ENCODE peak calls at places on chromosomes 12 and 14, in five cellular contexts. One of them, this sample, is unnamed.

GRCh38 chr12:95996034-95996658 is at the start of gene HAL:
- DNase-seq in choroid plexus epithelial cell: no peak
- DNase-seq in stimulated activated CD4-positive, alpha-beta T cell treated with anti-CD3 and anti-CD28 coated beads, Interleukin-15, amount 100 ng/mL, for 1 hour: no peak
- DNase-seq in Caco-2: peak
- DNase-seq in NCI-H1092 treated with DMSO at 0.1 percent for 48 hours: no peak
- DNase-seq in this sample: no peak

GRCh38 chr12:12717586-12718381 is 616 bp downstream of the CDKN1B start:
- DNase-seq in choroid plexus epithelial cell: peak
- DNase-seq in stimulated activated CD4-positive, alpha-beta T cell treated with anti-CD3 and anti-CD28 coated beads, Interleukin-15, amount 100 ng/mL, for 1 hour: no peak
- DNase-seq in Caco-2: peak
- DNase-seq in NCI-H1092 treated with DMSO at 0.1 percent for 48 hours: peak
- DNase-seq in this sample: peak

GRCh38 chr14:47919994-47920393 is 244.6 kb upstream of the MDGA2 start:
- DNase-seq in choroid plexus epithelial cell: no peak
- DNase-seq in stimulated activated CD4-positive, alpha-beta T cell treated with anti-CD3 and anti-CD28 coated beads, Interleukin-15, amount 100 ng/mL, for 1 hour: no peak
- DNase-seq in Caco-2: no peak
- DNase-seq in NCI-H1092 treated with DMSO at 0.1 percent for 48 hours: no peak
- DNase-seq in this sample: no peak

GRCh38 chr12:70756791-70757190 is 119.6 kb upstream of the PTPRB start:
- DNase-seq in choroid plexus epithelial cell: no peak
- DNase-seq in stimulated activated CD4-positive, alpha-beta T cell treated with anti-CD3 and anti-CD28 coated beads, Interleukin-15, amount 100 ng/mL, for 1 hour: no peak
- DNase-seq in Caco-2: no peak
- DNase-seq in NCI-H1092 treated with DMSO at 0.1 percent for 48 hours: peak
- DNase-seq in this sample: no peak

GRCh38 chr14:24078146-24078545 is 6.8 kb downstream of the CPNE6 start:
- DNase-seq in choroid plexus epithelial cell: no peak
- DNase-seq in stimulated activated CD4-positive, alpha-beta T cell treated with anti-CD3 and anti-CD28 coated beads, Interleukin-15, amount 100 ng/mL, for 1 hour: no peak
- DNase-seq in Caco-2: no peak
- DNase-seq in NCI-H1092 treated with DMSO at 0.1 percent for 48 hours: peak
- DNase-seq in this sample: no peak

GRCh38 chr12:104665296-104665695 is 208.5 kb downstream of the CHST11 start:
- DNase-seq in choroid plexus epithelial cell: no peak
- DNase-seq in stimulated activated CD4-positive, alpha-beta T cell treated with anti-CD3 and anti-CD28 coated beads, Interleukin-15, amount 100 ng/mL, for 1 hour: no peak
- DNase-seq in Caco-2: no peak
- DNase-seq in NCI-H1092 treated with DMSO at 0.1 percent for 48 hours: no peak
- DNase-seq in this sample: no peak

GRCh38 chr12:123049398-123050250 is 69.1 kb downstream of the ARL6IP4 start:
- DNase-seq in choroid plexus epithelial cell: peak
- DNase-seq in stimulated activated CD4-positive, alpha-beta T cell treated with anti-CD3 and anti-CD28 coated beads, Interleukin-15, amount 100 ng/mL, for 1 hour: no peak
- DNase-seq in Caco-2: no peak
- DNase-seq in NCI-H1092 treated with DMSO at 0.1 percent for 48 hours: no peak
- DNase-seq in this sample: no peak

GRCh38 chr12:38156497-38157245 is 159.9 kb upstream of the ALG10B start:
- DNase-seq in choroid plexus epithelial cell: no peak
- DNase-seq in stimulated activated CD4-positive, alpha-beta T cell treated with anti-CD3 and anti-CD28 coated beads, Interleukin-15, amount 100 ng/mL, for 1 hour: no peak
- DNase-seq in Caco-2: no peak
- DNase-seq in NCI-H1092 treated with DMSO at 0.1 percent for 48 hours: no peak
- DNase-seq in this sample: no peak

GRCh38 chr12:70660620-70661219 is 23.5 kb upstream of the PTPRB start:
- DNase-seq in choroid plexus epithelial cell: peak
- DNase-seq in stimulated activated CD4-positive, alpha-beta T cell treated with anti-CD3 and anti-CD28 coated beads, Interleukin-15, amount 100 ng/mL, for 1 hour: no peak
- DNase-seq in Caco-2: no peak
- DNase-seq in NCI-H1092 treated with DMSO at 0.1 percent for 48 hours: no peak
- DNase-seq in this sample: peak

GRCh38 chr14:76776306-76777251 is 15.3 kb downstream of the VASH1 start:
- DNase-seq in choroid plexus epithelial cell: peak
- DNase-seq in stimulated activated CD4-positive, alpha-beta T cell treated with anti-CD3 and anti-CD28 coated beads, Interleukin-15, amount 100 ng/mL, for 1 hour: no peak
- DNase-seq in Caco-2: peak
- DNase-seq in NCI-H1092 treated with DMSO at 0.1 percent for 48 hours: no peak
- DNase-seq in this sample: peak

GRCh38 chr12:20423557-20423956 is 55.2 kb downstream of the PDE3A start:
- DNase-seq in choroid plexus epithelial cell: no peak
- DNase-seq in stimulated activated CD4-positive, alpha-beta T cell treated with anti-CD3 and anti-CD28 coated beads, Interleukin-15, amount 100 ng/mL, for 1 hour: no peak
- DNase-seq in Caco-2: no peak
- DNase-seq in NCI-H1092 treated with DMSO at 0.1 percent for 48 hours: no peak
- DNase-seq in this sample: no peak

GRCh38 chr12:18864900-18865561 is 127.1 kb downstream of the CAPZA3 start:
- DNase-seq in choroid plexus epithelial cell: peak
- DNase-seq in stimulated activated CD4-positive, alpha-beta T cell treated with anti-CD3 and anti-CD28 coated beads, Interleukin-15, amount 100 ng/mL, for 1 hour: no peak
- DNase-seq in Caco-2: no peak
- DNase-seq in NCI-H1092 treated with DMSO at 0.1 percent for 48 hours: no peak
- DNase-seq in this sample: no peak

GRCh38 chr14:68584786-68585185 is 208.1 kb downstream of the ZFP36L1 start:
- DNase-seq in choroid plexus epithelial cell: no peak
- DNase-seq in stimulated activated CD4-positive, alpha-beta T cell treated with anti-CD3 and anti-CD28 coated beads, Interleukin-15, amount 100 ng/mL, for 1 hour: no peak
- DNase-seq in Caco-2: no peak
- DNase-seq in NCI-H1092 treated with DMSO at 0.1 percent for 48 hours: peak
- DNase-seq in this sample: no peak

GRCh38 chr12:86376052-86376451 is 119.9 kb upstream of the MGAT4C start:
- DNase-seq in choroid plexus epithelial cell: peak
- DNase-seq in stimulated activated CD4-positive, alpha-beta T cell treated with anti-CD3 and anti-CD28 coated beads, Interleukin-15, amount 100 ng/mL, for 1 hour: no peak
- DNase-seq in Caco-2: peak
- DNase-seq in NCI-H1092 treated with DMSO at 0.1 percent for 48 hours: no peak
- DNase-seq in this sample: peak

GRCh38 chr12:14954269-14954668 is 7.1 kb downstream of the ARHGDIB start:
- DNase-seq in choroid plexus epithelial cell: no peak
- DNase-seq in stimulated activated CD4-positive, alpha-beta T cell treated with anti-CD3 and anti-CD28 coated beads, Interleukin-15, amount 100 ng/mL, for 1 hour: no peak
- DNase-seq in Caco-2: no peak
- DNase-seq in NCI-H1092 treated with DMSO at 0.1 percent for 48 hours: no peak
- DNase-seq in this sample: no peak

GRCh38 chr12:119020377-119021360 is 39.3 kb downstream of the SRRM4 start:
- DNase-seq in choroid plexus epithelial cell: no peak
- DNase-seq in stimulated activated CD4-positive, alpha-beta T cell treated with anti-CD3 and anti-CD28 coated beads, Interleukin-15, amount 100 ng/mL, for 1 hour: no peak
- DNase-seq in Caco-2: peak
- DNase-seq in NCI-H1092 treated with DMSO at 0.1 percent for 48 hours: no peak
- DNase-seq in this sample: peak